ENCODE peak calls at places on chromosomes 4 and X, in four cellular contexts. Q, F, I and G are unnamed samples.

GRCh38 chr4:74293558-74293957 is 14.7 kb upstream of the EPGN start:
- DNase-seq in F (no peak), Q (no peak), I (no peak), G (no peak)

GRCh38 chr4:23934915-23935314 is 45.1 kb upstream of the PPARGC1A start:
- DNase-seq in I (peak), Q (no peak), F (peak), G (peak)

GRCh38 chr4:10730019-10730418 is 45.5 kb upstream of the CLNK start:
- DNase-seq in I (no peak), Q (no peak), F (no peak), G (no peak)

GRCh38 chr4:98583265-98583664 is 75.1 kb downstream of the TSPAN5 start:
- DNase-seq in F (no peak), Q (no peak), I (no peak), G (no peak)

GRCh38 chr4:112523764-112524505 is 8.0 kb upstream of the NEUROG2 start:
- DNase-seq in F (no peak), I (no peak), Q (peak), G (no peak)

GRCh38 chr4:25786497-25787065 is 76.2 kb downstream of the SEL1L3 start:
- DNase-seq in I (peak), Q (no peak), F (no peak), G (no peak)

GRCh38 chr4:61950625-61951024 is 750.5 kb downstream of the ADGRL3 start:
- DNase-seq in I (no peak), Q (no peak), F (no peak), G (no peak)

GRCh38 chr4:87865288-87865687 is 32.5 kb downstream of the MEPE start:
- DNase-seq in Q (no peak), I (no peak), F (no peak), G (no peak)

GRCh38 chr4:107283587-107284559 is 247.8 kb upstream of the DKK2 start:
- DNase-seq in I (peak), Q (no peak), F (peak), G (peak)

GRCh38 chr4:20895988-20896387 is 195.7 kb downstream of the PACRGL start:
- DNase-seq in I (no peak), F (no peak), Q (no peak), G (no peak)

GRCh38 chrX:110286126-110286525 is 31.8 kb downstream of the AMMECR1 start:
- DNase-seq in F (peak), I (peak), Q (peak), G (peak)

GRCh38 chr4:17544831-17545234 is 29.9 kb downstream of the CLRN2 start:
- DNase-seq in I (no peak), Q (no peak), F (no peak), G (no peak)

GRCh38 chrX:71458866-71459265 is 74.0 kb upstream of the OGT start:
- DNase-seq in I (no peak), Q (no peak), F (no peak), G (no peak)

GRCh38 chr4:182268966-182269365 is 25.8 kb downstream of the TENM3 start:
- DNase-seq in I (no peak), Q (no peak), F (no peak), G (no peak)

GRCh38 chr4:182264139-182264752 is 21.0 kb downstream of the TENM3 start:
- DNase-seq in I (no peak), Q (no peak), F (no peak), G (no peak)

GRCh38 chr4:182263562-182263961 is 20.4 kb downstream of the TENM3 start:
- DNase-seq in Q (no peak), I (no peak), F (no peak), G (no peak)

GRCh38 chr4:182267048-182267447 is 23.8 kb downstream of the TENM3 start:
- DNase-seq in Q (no peak), I (no peak), F (no peak), G (no peak)

GRCh38 chr4:182265881-182266280 is 22.7 kb downstream of the TENM3 start:
- DNase-seq in F (no peak), I (no peak), Q (no peak), G (no peak)
- TF ChIP-seq CTCF in F (peak), I (no peak), Q (no peak), G (no peak)

GRCh38 chr4:136709897-136710296 is 822.4 kb downstream of the PCDH18 start:
- DNase-seq in F (no peak), I (no peak), Q (no peak), G (no peak)

GRCh38 chr4:136713140-136713539 is 819.2 kb downstream of the PCDH18 start:
- DNase-seq in Q (no peak), I (peak), F (peak), G (no peak)
- H3K4me3 ChIP-seq in Q (no peak), I (no peak), F (no peak), G (no peak)

GRCh38 chr4:158810487-158811215 is 41.8 kb downstream of the FNIP2 start:
- DNase-seq in I (peak), Q (no peak), F (peak), G (peak)
- TF ChIP-seq CTCF in I (no peak), Q (no peak), F (no peak), G (no peak)

GRCh38 chrX:63784346-63784901 is 590 bp downstream of the ARHGEF9 start:
- DNase-seq in Q (no peak), F (no peak), I (no peak), G (no peak)

DNA sequence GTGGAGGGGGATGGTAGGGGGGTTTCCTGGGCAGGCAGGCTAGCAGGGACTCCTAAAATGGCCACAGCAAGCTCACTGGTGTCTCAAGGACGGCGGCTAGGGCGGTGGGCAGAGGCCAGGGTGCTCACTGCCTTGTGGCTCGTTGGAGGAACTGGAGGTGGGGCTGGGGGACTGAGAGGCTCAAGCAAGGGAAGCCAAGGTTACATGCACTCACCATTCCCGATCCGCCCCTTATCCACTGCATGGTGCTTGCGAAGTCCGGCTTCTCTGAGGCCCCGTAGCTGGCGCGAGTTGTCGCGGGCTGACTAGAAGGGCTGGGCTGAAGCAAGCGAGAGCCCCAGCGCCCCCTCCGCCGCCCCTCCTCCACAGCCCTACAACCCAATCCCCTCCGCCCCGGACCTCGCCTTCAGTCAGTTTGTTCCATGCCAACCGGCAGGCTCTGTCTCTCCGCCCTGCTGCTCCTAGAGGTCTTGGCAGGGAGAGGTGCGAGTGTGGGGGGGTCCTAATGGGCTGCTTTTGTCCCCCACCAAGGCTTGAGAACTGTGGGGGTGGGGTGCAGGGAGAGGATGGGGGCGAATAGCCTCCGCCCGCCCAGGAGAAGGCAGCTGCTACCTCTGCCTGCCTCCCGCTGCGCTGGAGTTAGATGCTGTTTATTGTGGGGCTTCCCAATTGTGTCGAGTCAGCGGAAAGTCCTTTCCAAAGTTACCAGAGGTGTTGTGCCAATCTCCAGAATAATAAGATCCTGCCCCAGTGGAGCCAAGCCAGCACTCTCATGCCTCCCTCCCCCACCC is at the start of gene ARHGEF9:
- DNase-seq in Q (no peak), I (no peak), F (no peak), G (no peak)
- H3K4me3 ChIP-seq in Q (no peak), I (peak), F (peak), G (peak)

GRCh38 chr4:3784469-3785291 is 18.5 kb downstream of the ADRA2C start:
- DNase-seq in Q (no peak), I (no peak), F (no peak), G (no peak)

GRCh38 chr4:3781193-3781886 is 15.2 kb downstream of the ADRA2C start:
- DNase-seq in I (no peak), Q (peak), F (no peak), G (no peak)

GRCh38 chr4:3781997-3782930 is 16.1 kb downstream of the ADRA2C start:
- DNase-seq in F (no peak), I (no peak), Q (no peak), G (no peak)

GRCh38 chr4:3785292-3785565 is 19.0 kb downstream of the ADRA2C start:
- DNase-seq in I (no peak), F (no peak), Q (no peak), G (no peak)

GRCh38 chr4:3783691-3784306 is 17.6 kb downstream of the ADRA2C start:
- DNase-seq in I (no peak), Q (peak), F (peak), G (no peak)
- TF ChIP-seq CTCF in I (peak), Q (peak), F (peak), G (peak)

GRCh38 chr4:39699676-39700409 is 1.9 kb downstream of the UBE2K start:
- DNase-seq in F (no peak), I (peak), Q (peak), G (no peak)
- H3K4me3 ChIP-seq in F (peak), I (peak), Q (peak), G (peak)

GRCh38 chr4:76257824-76258223 is 6.3 kb downstream of the FAM47E start:
- DNase-seq in F (no peak), Q (no peak), I (no peak), G (no peak)
- TF ChIP-seq CTCF in F (peak), Q (no peak), I (no peak), G (no peak)